ENCODE peak calls at places on chromosomes 11 and 22, in four cellular contexts. One of them, this sample, is unnamed.
A peak's percentile ranks its signal among the peaks of the same experiment; 100 is the strongest.

GRCh38 chr11:27291954-27292641 is 70.9 kb downstream of the CCDC34 start:
- DNase-seq in pancreas: no peak
- DNase-seq in esophagus squamous epithelium: no peak
- DNase-seq in fibroblast of lung: peak; percentile 60
- DNase-seq in this sample: no peak

GRCh38 chr22:39142088-39142667 is 10.3 kb downstream of the CBX7 start:
- DNase-seq in pancreas: no peak
- DNase-seq in fibroblast of lung: no peak
- DNase-seq in esophagus squamous epithelium: no peak
- DNase-seq in this sample: no peak

GRCh38 chr11:121794671-121795070 is 321.3 kb downstream of the BLID start:
- DNase-seq in esophagus squamous epithelium: no peak
- DNase-seq in pancreas: no peak
- DNase-seq in fibroblast of lung: no peak
- DNase-seq in this sample: no peak

GRCh38 chr11:131534611-131535010 is 164.2 kb downstream of the NTM start:
- DNase-seq in fibroblast of lung: no peak
- DNase-seq in esophagus squamous epithelium: no peak
- DNase-seq in pancreas: no peak
- DNase-seq in this sample: no peak

GRCh38 chr11:100827934-100828661 is 141.0 kb downstream of the ARHGAP42 start:
- DNase-seq in pancreas: no peak
- DNase-seq in esophagus squamous epithelium: no peak
- DNase-seq in fibroblast of lung: peak; percentile 88
- DNase-seq in this sample: no peak

GRCh38 chr11:68928108-68928429 is 24.4 kb downstream of the IGHMBP2 start:
- DNase-seq in esophagus squamous epithelium: no peak
- DNase-seq in fibroblast of lung: no peak
- DNase-seq in pancreas: no peak
- DNase-seq in this sample: no peak

GRCh38 chr11:114293201-114293711 is 2.9 kb upstream of the NNMT start:
- DNase-seq in fibroblast of lung: peak; percentile 72
- DNase-seq in esophagus squamous epithelium: no peak
- DNase-seq in pancreas: no peak
- DNase-seq in this sample: no peak

GRCh38 chr11:44788536-44789227 is 61.9 kb downstream of the TSPAN18 start:
- DNase-seq in esophagus squamous epithelium: no peak
- DNase-seq in fibroblast of lung: peak; percentile 35
- DNase-seq in pancreas: no peak
- DNase-seq in this sample: no peak

GRCh38 chr11:128523616-128524015 is 63.7 kb downstream of the ETS1 start:
- DNase-seq in fibroblast of lung: peak; percentile 85
- DNase-seq in esophagus squamous epithelium: no peak
- DNase-seq in pancreas: no peak
- DNase-seq in this sample: no peak

GRCh38 chr11:17479284-17480214 is 2.9 kb upstream of the ABCC8 start:
- DNase-seq in pancreas: no peak
- DNase-seq in fibroblast of lung: peak; percentile 26
- DNase-seq in esophagus squamous epithelium: no peak
- DNase-seq in this sample: no peak

GRCh38 chr11:111913997-111914396 is 1.5 kb downstream of the HSPB2 start:
- DNase-seq in fibroblast of lung: peak; percentile 66
- DNase-seq in esophagus squamous epithelium: no peak
- DNase-seq in pancreas: no peak
- DNase-seq in this sample: no peak

GRCh38 chr11:128621491-128622136 is 34.3 kb upstream of the ETS1 start:
- DNase-seq in pancreas: no peak
- DNase-seq in fibroblast of lung: peak; percentile 78
- DNase-seq in esophagus squamous epithelium: no peak
- DNase-seq in this sample: no peak

GRCh38 chr11:2310786-2311455 is 9.1 kb downstream of the TSPAN32 start:
- DNase-seq in pancreas: no peak
- DNase-seq in fibroblast of lung: no peak
- DNase-seq in esophagus squamous epithelium: no peak
- DNase-seq in this sample: no peak

GRCh38 chr11:67644042-67644441 is 4.5 kb upstream of the TBX10 start:
- DNase-seq in esophagus squamous epithelium: no peak
- DNase-seq in pancreas: no peak
- DNase-seq in fibroblast of lung: no peak
- DNase-seq in this sample: no peak

GRCh38 chr22:26304730-26305129 is 124.3 kb upstream of the ASPHD2 start:
- DNase-seq in pancreas: no peak
- DNase-seq in fibroblast of lung: no peak
- DNase-seq in esophagus squamous epithelium: no peak
- DNase-seq in this sample: no peak

GRCh38 chr11:61347916-61348461 is 13.7 kb downstream of the CYB561A3 start:
- DNase-seq in pancreas: no peak
- DNase-seq in fibroblast of lung: no peak
- DNase-seq in esophagus squamous epithelium: no peak
- DNase-seq in this sample: no peak

GRCh38 chr22:32265882-32266767 is 11.0 kb upstream of the SLC5A4 start:
- DNase-seq in fibroblast of lung: peak; percentile 53
- DNase-seq in pancreas: peak; percentile 59
- DNase-seq in esophagus squamous epithelium: no peak
- DNase-seq in this sample: peak; percentile 65

GRCh38 chr11:127492025-127492424 is 491.5 kb upstream of the KIRREL3 start:
- DNase-seq in fibroblast of lung: peak; percentile 76
- DNase-seq in pancreas: no peak
- DNase-seq in esophagus squamous epithelium: no peak
- DNase-seq in this sample: no peak

GRCh38 chr11:70761094-70761905 is 363.0 kb downstream of the CTTN start:
- DNase-seq in fibroblast of lung: no peak
- DNase-seq in esophagus squamous epithelium: no peak
- DNase-seq in pancreas: no peak
- DNase-seq in this sample: no peak

GRCh38 chr11:83151274-83151977 is 5.5 kb upstream of the PCF11 start:
- DNase-seq in pancreas: no peak
- DNase-seq in fibroblast of lung: no peak
- DNase-seq in esophagus squamous epithelium: no peak
- DNase-seq in this sample: no peak

GRCh38 chr11:12286606-12287005 is 90.8 kb upstream of the PARVA start:
- DNase-seq in fibroblast of lung: no peak
- DNase-seq in pancreas: no peak
- DNase-seq in esophagus squamous epithelium: no peak
- DNase-seq in this sample: peak; percentile 2

GRCh38 chr11:110098645-110099044 is 5.5 kb downstream of the ZC3H12C start:
- DNase-seq in esophagus squamous epithelium: no peak
- DNase-seq in fibroblast of lung: no peak
- DNase-seq in pancreas: no peak
- DNase-seq in this sample: no peak

GRCh38 chr22:39175127-39176066 is 22.9 kb upstream of the CBX7 start:
- DNase-seq in pancreas: no peak
- DNase-seq in esophagus squamous epithelium: no peak
- DNase-seq in fibroblast of lung: no peak
- DNase-seq in this sample: no peak

GRCh38 chr11:75430692-75431532 is 2.1 kb downstream of the KLHL35 start:
- DNase-seq in esophagus squamous epithelium: no peak
- DNase-seq in pancreas: peak; percentile 41
- DNase-seq in fibroblast of lung: no peak
- DNase-seq in this sample: no peak

DNA sequence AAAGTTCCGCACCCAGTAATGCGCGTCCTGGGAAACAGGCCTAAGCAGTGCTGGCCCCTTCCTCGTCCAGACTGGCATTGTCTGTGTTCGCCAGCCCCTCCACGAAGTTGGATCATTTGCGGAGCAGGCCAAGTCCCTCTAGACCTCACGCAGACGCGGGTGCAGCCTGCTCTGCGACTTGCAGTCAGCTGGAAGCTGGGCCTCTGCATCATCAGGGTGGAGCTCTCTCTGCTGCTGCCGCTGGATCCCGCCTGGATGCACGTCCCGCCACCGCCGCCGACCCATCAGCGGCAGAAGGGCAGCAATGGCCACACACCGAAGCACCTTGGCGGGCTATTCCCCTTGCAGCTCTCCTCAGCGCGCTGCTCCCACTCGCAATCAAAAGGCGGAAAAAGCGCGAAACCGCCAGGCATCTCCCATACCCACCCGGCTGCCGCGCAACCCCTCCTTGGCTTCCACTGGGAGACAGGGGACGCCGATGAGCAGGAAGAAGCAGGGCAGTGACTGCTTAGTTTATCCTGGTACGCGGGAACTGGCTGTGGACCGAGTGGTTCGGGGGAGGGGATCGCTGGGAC is 34.1 kb upstream of the GLYATL1 start:
- DNase-seq in pancreas: no peak
- DNase-seq in esophagus squamous epithelium: no peak
- DNase-seq in fibroblast of lung: peak; percentile 73
- DNase-seq in this sample: peak; percentile 15
- H3K4me3 ChIP-seq in pancreas: peak overlapping the region; percentile 23
- H3K4me3 ChIP-seq in esophagus squamous epithelium: peak overlapping the region; percentile 36
- H3K4me3 ChIP-seq in fibroblast of lung: peak overlapping the region; percentile 66
- H3K4me3 ChIP-seq in this sample: peak overlapping the region; percentile 19

GRCh38 chr11:57482782-57483569 is 22.6 kb downstream of the RTN4RL2 start:
- DNase-seq in pancreas: no peak
- DNase-seq in fibroblast of lung: no peak
- DNase-seq in esophagus squamous epithelium: no peak
- DNase-seq in this sample: no peak
- TF ChIP-seq CTCF in pancreas: no peak
- TF ChIP-seq CTCF in fibroblast of lung: peak; percentile 68
- TF ChIP-seq CTCF in esophagus squamous epithelium: peak; percentile 55
- TF ChIP-seq CTCF in this sample: peak; percentile 77

DNA sequence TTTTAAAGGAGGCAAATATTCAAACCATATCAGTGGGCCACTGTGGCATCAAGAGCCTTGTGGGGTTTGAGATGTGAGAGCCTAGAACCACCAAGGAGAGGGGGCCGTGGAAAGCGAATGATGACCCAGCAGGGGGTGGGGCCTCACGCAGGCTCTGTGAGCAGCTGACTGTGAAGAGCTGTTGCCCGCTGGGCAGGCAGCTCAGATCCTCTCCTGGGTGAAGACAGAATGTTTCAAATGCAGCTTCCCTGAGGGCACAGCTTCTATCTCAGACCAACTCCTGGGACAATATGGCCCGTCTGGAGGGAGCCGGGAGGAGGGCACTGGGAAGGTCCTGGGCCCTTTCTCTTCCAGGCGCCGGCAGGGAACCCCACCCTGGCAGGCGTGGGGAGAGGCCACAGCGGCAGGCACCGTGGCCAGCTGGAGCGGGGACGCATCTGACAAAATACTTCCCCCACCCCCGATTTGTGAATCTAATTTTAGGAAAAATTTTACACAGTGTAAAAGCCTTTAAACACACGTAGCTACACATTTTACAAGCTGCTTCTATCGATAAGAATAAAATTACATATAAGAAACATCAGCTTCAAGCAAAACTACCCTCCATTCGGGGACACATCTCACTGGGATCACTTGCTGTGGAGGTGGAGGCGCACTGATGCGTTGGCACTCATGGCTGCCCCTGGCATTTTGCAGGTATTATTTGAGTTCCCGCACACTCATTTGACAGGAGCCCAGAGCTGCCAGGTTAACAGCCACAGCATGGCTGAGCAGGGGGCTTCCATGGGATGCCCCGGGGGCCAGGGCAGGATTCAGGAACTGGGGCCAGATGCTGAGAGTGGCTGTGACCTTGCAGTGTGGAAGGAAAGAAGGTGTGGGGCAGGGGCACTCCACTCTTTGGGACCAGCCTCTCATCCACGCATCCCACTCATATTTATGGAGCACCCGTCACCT is 40.3 kb downstream of the PARVG start:
- DNase-seq in pancreas: no peak
- DNase-seq in fibroblast of lung: no peak
- DNase-seq in esophagus squamous epithelium: no peak
- DNase-seq in this sample: no peak
- H3K4me1 ChIP-seq in pancreas: no peaks in the 10 kb centered on the region
- H3K4me1 ChIP-seq in fibroblast of lung: no peaks in the 10 kb centered on the region
- H3K4me1 ChIP-seq in esophagus squamous epithelium: no peaks in the 10 kb centered on the region
- H3K4me1 ChIP-seq in this sample: no peaks in the 10 kb centered on the region

GRCh38 chr11:7894251-7894650 is 36.8 kb downstream of the OR10A6 start:
- DNase-seq in pancreas: no peak
- DNase-seq in esophagus squamous epithelium: no peak
- DNase-seq in fibroblast of lung: no peak
- DNase-seq in this sample: no peak
- H3K4me3 ChIP-seq in pancreas: no peak overlapping the region
- H3K4me3 ChIP-seq in esophagus squamous epithelium: no peak overlapping the region
- H3K4me3 ChIP-seq in fibroblast of lung: no peak overlapping the region
- H3K4me3 ChIP-seq in this sample: no peak overlapping the region